ENCODE peak calls at places on chromosomes 5 and 9, in four cellular contexts. C, K, A and Y are unnamed samples.

GRCh38 chr5:80255425-80255751 is 460 bp downstream of the SERINC5 start:
- DNase-seq in C (peak; percentile 67), K (peak; percentile 54), A (peak; percentile 86), Y (no peak)

GRCh38 chr9:36939214-36939613 is 94.9 kb downstream of the PAX5 start:
- DNase-seq in K (no peak), C (no peak), A (peak; percentile 23), Y (peak; percentile 37)

GRCh38 chr5:134845852-134846640 is at the start of gene C5orf24:
- DNase-seq in C (peak; percentile 96), A (peak; percentile 95), K (peak; percentile 76), Y (no peak)

GRCh38 chr5:78235289-78235688 is 59.2 kb downstream of the AP3B1 start:
- DNase-seq in C (no peak), K (no peak), A (no peak), Y (no peak)

GRCh38 chr9:76045217-76045616 is 154.7 kb downstream of the PCSK5 start:
- DNase-seq in K (no peak), A (no peak), C (no peak), Y (no peak)

GRCh38 chr5:131396015-131396414 is 132.2 kb downstream of the CDC42SE2 start:
- DNase-seq in K (no peak), A (no peak), C (no peak), Y (no peak)

GRCh38 chr5:111389390-111390082 is 122.8 kb downstream of the STARD4 start:
- DNase-seq in A (no peak), K (no peak), C (no peak), Y (no peak)

GRCh38 chr5:96572864-96573512 is 89.2 kb upstream of the CAST start:
- DNase-seq in K (no peak), A (no peak), C (no peak), Y (no peak)

GRCh38 chr5:138641547-138642298 is 66.5 kb upstream of the HSPA9 start:
- DNase-seq in C (peak; percentile 65), K (peak; percentile 95), A (peak; percentile 87), Y (no peak)

GRCh38 chr5:176789873-176790615 is 20.3 kb upstream of the UNC5A start:
- DNase-seq in A (no peak), C (no peak), K (no peak), Y (no peak)

GRCh38 chr9:98538626-98539031 is 170.1 kb downstream of the GABBR2 start:
- DNase-seq in A (no peak), K (no peak), C (no peak), Y (no peak)

GRCh38 chr5:158819840-158820620 is 279.7 kb downstream of the EBF1 start:
- DNase-seq in K (no peak), A (no peak), C (no peak), Y (no peak)

GRCh38 chr5:142145106-142145900 is 36.7 kb downstream of the NDFIP1 start:
- DNase-seq in C (peak; percentile 36), K (peak; percentile 70), A (no peak), Y (no peak)

GRCh38 chr5:139105621-139106071 is 92.5 kb downstream of the SIL1 start:
- DNase-seq in K (peak; percentile 28), A (no peak), C (no peak), Y (no peak)

GRCh38 chr5:113050606-113051391 is 74.2 kb downstream of the DCP2 start:
- DNase-seq in A (no peak), C (no peak), K (no peak), Y (no peak)

GRCh38 chr5:82417776-82418607 is 139.8 kb upstream of the RPS23 start:
- DNase-seq in A (no peak), C (no peak), K (no peak), Y (no peak)

GRCh38 chr5:67085616-67086015 is 111.0 kb downstream of the CD180 start:
- DNase-seq in A (no peak), C (no peak), K (no peak), Y (no peak)

GRCh38 chr5:154198611-154199230 is 8.2 kb downstream of the GALNT10 start:
- DNase-seq in K (no peak), A (no peak), C (no peak), Y (no peak)

GRCh38 chr5:134189031-134189430 is 12.3 kb upstream of the SKP1 start:
- DNase-seq in K (no peak), C (no peak), A (no peak), Y (no peak)

GRCh38 chr9:127179633-127180401 is 57.4 kb upstream of the ANGPTL2 start:
- DNase-seq in K (peak; percentile 5), C (no peak), A (peak; percentile 74), Y (peak; percentile 87)

GRCh38 chr9:14031015-14031414 is 282.9 kb downstream of the NFIB start:
- DNase-seq in K (peak; percentile 29), A (no peak), C (no peak), Y (no peak)

GRCh38 chr9:79962836-79963235 is 391.1 kb downstream of the TLE4 start:
- DNase-seq in K (no peak), A (no peak), C (no peak), Y (no peak)

GRCh38 chr5:102959055-102959454 is 160.9 kb downstream of the GIN1 start:
- DNase-seq in K (no peak), C (no peak), A (no peak), Y (no peak)

GRCh38 chr5:142684508-142685031 is 1.3 kb downstream of the FGF1 start:
- DNase-seq in C (no peak), A (no peak), K (no peak), Y (no peak)

GRCh38 chr5:159210306-159210722 is 961 bp upstream of the RNF145 start:
- DNase-seq in A (no peak), C (no peak), K (no peak), Y (no peak)

GRCh38 chr5:38420691-38421395 is 135.6 kb downstream of the LIFR start:
- DNase-seq in A (no peak), C (peak; percentile 35), K (peak; percentile 54), Y (no peak)

GRCh38 chr9:121023064-121023463 is 27.0 kb downstream of the C5 start:
- DNase-seq in K (no peak), C (no peak), A (no peak), Y (no peak)

GRCh38 chr5:151063136-151063544 is 17.7 kb downstream of the TNIP1 start:
- DNase-seq in K (no peak), A (no peak), C (no peak), Y (no peak)

GRCh38 chr5:134082264-134082992 is 32.1 kb upstream of the TCF7 start:
- DNase-seq in C (no peak), K (no peak), A (no peak), Y (no peak)

GRCh38 chr9:77374266-77374665 is 196.9 kb downstream of the VPS13A start:
- DNase-seq in C (no peak), K (no peak), A (no peak), Y (no peak)

GRCh38 chr9:124297553-124297905 is 39.8 kb downstream of the NEK6 start:
- DNase-seq in A (no peak), K (peak; percentile 29), C (peak; percentile 71), Y (no peak)

GRCh38 chr9:128724744-128725211 is 851 bp upstream of the ZDHHC12 start:
- DNase-seq in A (no peak), K (peak; percentile 80), C (peak; percentile 67), Y (no peak)

GRCh38 chr9:13116292-13116691 is 163.2 kb downstream of the MPDZ start:
- DNase-seq in C (no peak), A (no peak), K (no peak), Y (no peak)

GRCh38 chr9:73743826-73744225 is 592.2 kb downstream of the ANXA1 start:
- DNase-seq in A (no peak), C (no peak), K (no peak), Y (no peak)

GRCh38 chr9:109513871-109514270 is 15.8 kb upstream of the PTPN3 start:
- DNase-seq in C (no peak), K (no peak), A (no peak), Y (no peak)

GRCh38 chr5:178143246-178143645 is 10.4 kb downstream of the NHP2 start:
- DNase-seq in K (no peak), A (no peak), C (no peak), Y (no peak)

DNA sequence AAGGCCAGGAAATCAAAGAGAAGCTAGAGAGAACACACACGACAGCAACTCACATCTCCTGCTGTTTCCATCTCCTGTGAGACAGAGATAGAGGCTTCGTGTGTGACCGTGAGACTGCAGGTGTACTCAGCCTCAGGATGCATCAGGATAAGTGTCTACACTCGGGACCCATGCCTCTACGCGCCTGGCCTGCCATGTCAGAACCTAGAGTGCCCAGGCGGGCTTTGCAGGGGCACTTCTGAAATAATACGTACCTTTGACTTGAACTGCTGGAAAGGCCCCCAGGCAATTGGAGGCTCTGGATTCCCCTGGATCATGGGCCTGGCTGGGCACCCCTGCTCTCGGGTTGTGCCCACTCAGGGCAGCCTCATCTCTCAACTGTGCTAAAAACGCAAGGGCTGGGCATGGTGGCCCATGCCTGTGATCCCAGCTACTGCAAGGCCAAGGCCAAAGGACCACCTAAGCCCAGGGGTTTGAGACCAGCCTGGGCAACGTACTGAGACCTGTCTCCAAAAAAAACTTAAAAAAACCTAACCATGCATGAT is 13.0 kb downstream of the CLPTM1L start:
- DNase-seq in C (no peak), K (no peak), A (no peak), Y (no peak)
- TF ChIP-seq CTCF in C (no peak), K (no peak), A (no peak), Y (no peak)

GRCh38 chr9:101486693-101487442 is 46.8 kb upstream of the RNF20 start:
- DNase-seq in C (peak; percentile 39), A (peak; percentile 77), K (peak; percentile 82), Y (no peak)
- TF ChIP-seq CTCF in C (no peak), A (no peak), K (no peak), Y (no peak)

GRCh38 chr9:71812385-71812784 is 44.1 kb upstream of the CEMIP2 start:
- DNase-seq in A (no peak), C (peak; percentile 56), K (no peak), Y (no peak)
- TF ChIP-seq CTCF in A (no peak), C (no peak), K (no peak), Y (no peak)

GRCh38 chr9:214488-215448 is at the start of gene DOCK8:
- DNase-seq in A (peak; percentile 86), C (peak; percentile 65), K (peak; percentile 90), Y (no peak)
- TF ChIP-seq CTCF in A (peak; percentile 41), C (peak; percentile 25), K (no peak), Y (peak; percentile 23)

DNA sequence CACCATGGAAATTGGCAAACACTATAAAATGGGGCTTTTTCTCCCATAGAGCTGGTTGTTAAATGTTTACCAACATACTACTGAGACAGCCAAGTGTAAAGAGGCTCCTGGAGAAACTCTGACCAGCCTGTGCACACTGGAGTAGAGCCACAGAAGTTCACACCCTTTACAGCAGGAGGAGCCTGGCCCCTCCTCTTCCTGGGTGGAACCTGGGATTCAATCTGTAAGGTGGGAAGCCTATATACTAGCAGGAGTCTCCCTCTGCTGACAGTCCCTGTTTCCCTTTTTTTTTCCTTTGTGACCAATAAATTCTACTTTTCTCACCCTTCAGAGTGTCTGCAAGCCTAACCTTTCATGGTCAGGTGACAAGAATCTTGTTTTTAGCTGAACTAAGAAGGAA is 10.4 kb upstream of the SLC30A5 start:
- DNase-seq in A (no peak), C (no peak), K (peak; percentile 35), Y (no peak)
- TF ChIP-seq CTCF in A (no peak), C (no peak), K (no peak), Y (no peak)